ENCODE peak calls at places on chromosomes 11 and 22, in eight cellular contexts. K is iris pigment epithelial cell; C is naive thymus-derived CD8-positive, alpha-beta T cell; E is neural crest cell; Y is activated CD4-positive, CD25-positive, alpha-beta regulatory T cell; Q is T1000; U is fibroblast of the conjunctiva; Z is T-cell. W is an unnamed sample.

GRCh38 chr11:79081441-79082124 is 359.2 kb downstream of the TENM4 start:
- DNase-seq in K (peak; percentile 50), C (no peak), E (no peak), Y (no peak), Q (no peak), U (no peak), Z (no peak), W (no peak)

GRCh38 chr22:35102663-35103062 is 36.7 kb downstream of the ISX start:
- DNase-seq in K (peak; percentile 14), C (no peak), E (no peak), Y (no peak), Q (no peak), U (no peak), Z (no peak), W (peak; percentile 37)

GRCh38 chr11:75423721-75424120 is 9.3 kb downstream of the KLHL35 start:
- DNase-seq in K (no peak), C (no peak), E (no peak), Y (no peak), Q (no peak), U (no peak), Z (no peak), W (no peak)

GRCh38 chr22:36398602-36399472 is 11.1 kb upstream of the MYH9 start:
- DNase-seq in K (peak; percentile 87), C (no peak), E (no peak), Y (no peak), Q (no peak), U (no peak), Z (no peak), W (no peak)

GRCh38 chr11:94639901-94640721 is 72.9 kb downstream of the PIWIL4 start:
- DNase-seq in K (no peak), C (no peak), E (no peak), Y (no peak), Q (no peak), U (no peak), Z (no peak), W (no peak)

GRCh38 chr11:105870521-105871113 is 151.4 kb downstream of the MSANTD4 start:
- DNase-seq in K (no peak), C (no peak), E (no peak), Y (no peak), Q (no peak), U (no peak), Z (no peak), W (no peak)

GRCh38 chr22:44738347-44738715 is 14.0 kb upstream of the ARHGAP8 start:
- DNase-seq in K (peak; percentile 26), C (no peak), E (no peak), Y (no peak), Q (no peak), U (no peak), Z (no peak), W (peak; percentile 82)

GRCh38 chr22:21651521-21652009 is 9.5 kb downstream of the SDF2L1 start:
- DNase-seq in K (no peak), C (no peak), E (no peak), Y (no peak), Q (no peak), U (no peak), Z (no peak), W (no peak)

GRCh38 chr11:97364047-97364446 is 974.2 kb downstream of the JRKL start:
- DNase-seq in K (peak; percentile 23), C (no peak), E (no peak), Y (no peak), Q (no peak), U (no peak), Z (no peak), W (no peak)

GRCh38 chr11:116202922-116203321 is 569.9 kb downstream of the BUD13 start:
- DNase-seq in K (no peak), C (no peak), E (no peak), Y (no peak), Q (no peak), U (no peak), Z (no peak), W (no peak)

GRCh38 chr11:102974552-102975280 is 19.2 kb upstream of the MMP13 start:
- DNase-seq in K (peak; percentile 88), C (no peak), E (no peak), Y (no peak), Q (peak; percentile 25), U (no peak), Z (no peak), W (peak; percentile 33)

GRCh38 chr11:70916321-70916720 is 336.1 kb downstream of the SHANK2 start:
- DNase-seq in K (no peak), C (no peak), E (no peak), Y (no peak), Q (no peak), U (no peak), Z (no peak), W (no peak)

GRCh38 chr11:1574256-1575242 is 2.5 kb upstream of the DUSP8 start:
- DNase-seq in K (peak; percentile 30), C (peak; percentile 60), E (peak; percentile 57), Y (peak; percentile 35), Q (peak; percentile 20), U (no peak), Z (peak; percentile 53), W (peak; percentile 90)

W was measured in left lung.